ENCODE peak calls at places on chromosomes 5 and 9, in seven cellular contexts. A is HEK293T; R is activated naive CD8-positive, alpha-beta T cell treated with anti-CD3 and anti-CD28 coated beads, Interleukin-2, amount 50 U/mL, for 16 hours; H is CD4-positive, CD25-positive, alpha-beta regulatory T cell; Z is activated CD4-positive, alpha-beta T cell treated with anti-CD3 and anti-CD28 coated beads for 24 hours; C is NCI-H1105 treated with DMSO at 0.1 percent for 48 hours; S is hippocampal formation. W is an unnamed sample.

GRCh38 chr5:138900281-138900965 is 25.3 kb upstream of the LRRTM2 start:
- DNase-seq in Z (no peak), R (no peak), A (no peak), H (peak; percentile 40), S (no peak), C (no peak), W (no peak)

GRCh38 chr5:27472875-27473274 is 434.5 kb upstream of the CDH9 start:
- DNase-seq in Z (no peak), C (no peak), H (no peak), S (no peak), A (peak; percentile 7), R (no peak), W (no peak)

GRCh38 chr5:848671-849111 is 2.1 kb downstream of the ZDHHC11 start:
- DNase-seq in Z (no peak), H (no peak), R (no peak), C (no peak), S (no peak), A (no peak), W (no peak)

GRCh38 chr5:88544616-88545150 is 276.0 kb upstream of the TMEM161B start:
- DNase-seq in C (no peak), H (no peak), S (no peak), A (no peak), Z (no peak), R (no peak), W (no peak)

GRCh38 chr5:141680751-141681201 is 1.3 kb downstream of the ARAP3 start:
- DNase-seq in S (no peak), H (no peak), A (no peak), Z (no peak), C (no peak), R (no peak), W (no peak)

GRCh38 chr5:139232161-139232724 is 34.1 kb upstream of the SIL1 start:
- DNase-seq in R (no peak), Z (no peak), C (peak; percentile 33), S (no peak), H (peak; percentile 10), A (no peak), W (no peak)

GRCh38 chr5:163531272-163531671 is 25.9 kb downstream of the MAT2B start:
- DNase-seq in Z (no peak), H (no peak), C (no peak), A (no peak), S (no peak), R (no peak), W (no peak)

GRCh38 chr9:76894198-76894597 is 11.7 kb downstream of the PRUNE2 start:
- DNase-seq in R (no peak), A (no peak), H (no peak), S (peak; percentile 27), Z (no peak), C (no peak), W (no peak)

GRCh38 chr5:122471031-122471751 is 159.2 kb downstream of the SNCAIP start:
- DNase-seq in R (no peak), A (no peak), S (no peak), Z (no peak), H (no peak), C (no peak), W (no peak)

GRCh38 chr9:33139421-33140228 is 27.5 kb downstream of the B4GALT1 start:
- DNase-seq in S (no peak), C (no peak), R (no peak), H (no peak), Z (no peak), A (peak; percentile 32), W (no peak)

GRCh38 chr5:103444333-103445038 is 118.1 kb downstream of the NUDT12 start:
- DNase-seq in Z (no peak), R (no peak), S (no peak), A (no peak), H (no peak), C (peak; percentile 10), W (no peak)

GRCh38 chr9:131069699-131070098 is 26.6 kb upstream of the AIF1L start:
- DNase-seq in A (no peak), R (no peak), H (no peak), C (no peak), S (no peak), Z (no peak), W (no peak)

GRCh38 chr5:56129288-56129687 is 103.8 kb downstream of the ANKRD55 start:
- DNase-seq in C (no peak), Z (no peak), S (no peak), R (no peak), A (no peak), H (no peak), W (no peak)

GRCh38 chr5:159773062-159773924 is 143.0 kb upstream of the ADRA1B start:
- DNase-seq in A (peak; percentile 64), H (peak; percentile 70), S (peak; percentile 39), R (peak; percentile 69), Z (peak; percentile 74), C (peak; percentile 58), W (peak; percentile 29)

GRCh38 chr9:124779368-124780059 is 2.6 kb downstream of the OLFML2A start:
- DNase-seq in H (no peak), R (no peak), C (no peak), Z (no peak), S (no peak), A (no peak), W (no peak)

W was measured in T-helper 1 cell.